ENCODE peak calls at places on chromosome 11, in eight cellular contexts. E is uterus, D is IMR-90, I is ovary, K is spleen, Q is esophagus squamous epithelium, U is gastrocnemius medialis, J is HCT116. Z is an unnamed sample.
A peak's percentile ranks its signal among the peaks of the same experiment; 100 is the strongest.

GRCh38 chr11:31882951-31883392 is 71.8 kb upstream of the PAX6 start:
- DNase-seq in E (no peak), D (no peak), I (no peak), K (no peak), Q (no peak), U (no peak), J (no peak), Z (no peak)

GRCh38 chr11:108112059-108112458 is 9.3 kb upstream of the ACAT1 start:
- DNase-seq in E (no peak), D (peak; percentile 86), I (no peak), K (no peak), Q (no peak), U (peak; percentile 60), J (no peak), Z (no peak)

GRCh38 chr11:117279711-117280376 is 11.3 kb upstream of the BACE1-AS start:
- DNase-seq in E (no peak), D (no peak), I (no peak), K (no peak), Q (no peak), U (no peak), J (no peak), Z (no peak)

GRCh38 chr11:92211576-92212167 is 12.9 kb upstream of the FAT3 start:
- DNase-seq in E (no peak), D (peak; percentile 33), I (peak; percentile 17), K (no peak), Q (no peak), U (no peak), J (no peak), Z (peak; percentile 22)

GRCh38 chr11:83035070-83035854 is 36.4 kb downstream of the RAB30 start:
- DNase-seq in E (no peak), D (no peak), I (no peak), K (no peak), Q (no peak), U (peak; percentile 73), J (no peak), Z (no peak)

GRCh38 chr11:34344410-34345011 is 13.3 kb downstream of the ABTB2 start:
- DNase-seq in E (no peak), D (no peak), I (no peak), K (no peak), Q (no peak), U (peak; percentile 30), J (peak; percentile 51), Z (no peak)

GRCh38 chr11:64924910-64925284 is 408 bp downstream of the PPP2R5B start:
- DNase-seq in E (no peak), D (no peak), I (no peak), K (no peak), Q (no peak), U (no peak), J (no peak), Z (no peak)

GRCh38 chr11:111631666-111632039 is 29.4 kb downstream of the SIK2 start:
- DNase-seq in E (no peak), D (peak; percentile 88), I (no peak), K (no peak), Q (no peak), U (no peak), J (no peak), Z (no peak)

GRCh38 chr11:94934362-94934761 is 39.0 kb downstream of the CWC15 start:
- DNase-seq in E (no peak), D (peak; percentile 65), I (no peak), K (no peak), Q (no peak), U (no peak), J (no peak), Z (no peak)

GRCh38 chr11:57639321-57640067 is 10.2 kb downstream of the YPEL4 start:
- DNase-seq in E (peak; percentile 29), D (peak; percentile 57), I (peak; percentile 45), K (no peak), Q (no peak), U (no peak), J (no peak), Z (no peak)

GRCh38 chr11:60316317-60316716 is 10.7 kb upstream of the MS4A6E start:
- DNase-seq in E (no peak), D (no peak), I (no peak), K (no peak), Q (no peak), U (no peak), J (no peak), Z (no peak)

GRCh38 chr11:76229690-76230240 is 23.5 kb upstream of the WNT11 start:
- DNase-seq in E (no peak), D (no peak), I (no peak), K (no peak), Q (no peak), U (no peak), J (no peak), Z (no peak)

DNA sequence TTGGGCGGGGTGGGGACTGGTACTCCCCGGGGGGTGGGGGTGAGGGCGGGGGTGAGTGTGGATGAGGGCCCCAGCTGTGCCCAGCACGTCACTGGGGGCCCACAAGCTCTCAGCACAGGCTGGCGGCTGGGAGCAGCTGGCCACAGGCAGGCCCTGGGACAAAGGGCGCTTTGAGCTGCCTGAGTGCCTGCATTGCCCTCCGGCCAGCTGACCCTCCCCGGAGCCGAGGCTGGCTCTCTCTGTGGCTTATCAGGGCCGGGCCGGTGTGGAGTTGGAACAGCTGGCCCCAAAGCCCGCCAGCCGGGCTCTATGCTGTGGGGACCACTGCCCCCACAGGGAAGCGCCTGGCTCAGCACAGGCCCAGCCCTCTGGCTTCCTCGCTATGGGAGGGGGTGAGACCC is 117.4 kb downstream of the KCNQ1 start:
- DNase-seq in E (no peak), D (no peak), I (no peak), K (peak; percentile 59), Q (no peak), U (no peak), J (no peak), Z (peak; percentile 56)
- H3K27ac ChIP-seq in E (no peak overlapping the region), D (no peak overlapping the region), I (no peak overlapping the region), K (no peak overlapping the region), Q (no peak overlapping the region), U (no peak overlapping the region), J (no peak overlapping the region), Z (no peak overlapping the region)

GRCh38 chr11:9074338-9075029 is 16.9 kb downstream of the SCUBE2 start:
- DNase-seq in E (no peak), D (no peak), I (no peak), K (no peak), Q (no peak), U (no peak), J (no peak), Z (no peak)
- TF ChIP-seq POLR2A in E (no peak), D (no peak), I (no peak), K (no peak), Q (no peak), U (no peak), J (no peak), Z (no peak)

DNA sequence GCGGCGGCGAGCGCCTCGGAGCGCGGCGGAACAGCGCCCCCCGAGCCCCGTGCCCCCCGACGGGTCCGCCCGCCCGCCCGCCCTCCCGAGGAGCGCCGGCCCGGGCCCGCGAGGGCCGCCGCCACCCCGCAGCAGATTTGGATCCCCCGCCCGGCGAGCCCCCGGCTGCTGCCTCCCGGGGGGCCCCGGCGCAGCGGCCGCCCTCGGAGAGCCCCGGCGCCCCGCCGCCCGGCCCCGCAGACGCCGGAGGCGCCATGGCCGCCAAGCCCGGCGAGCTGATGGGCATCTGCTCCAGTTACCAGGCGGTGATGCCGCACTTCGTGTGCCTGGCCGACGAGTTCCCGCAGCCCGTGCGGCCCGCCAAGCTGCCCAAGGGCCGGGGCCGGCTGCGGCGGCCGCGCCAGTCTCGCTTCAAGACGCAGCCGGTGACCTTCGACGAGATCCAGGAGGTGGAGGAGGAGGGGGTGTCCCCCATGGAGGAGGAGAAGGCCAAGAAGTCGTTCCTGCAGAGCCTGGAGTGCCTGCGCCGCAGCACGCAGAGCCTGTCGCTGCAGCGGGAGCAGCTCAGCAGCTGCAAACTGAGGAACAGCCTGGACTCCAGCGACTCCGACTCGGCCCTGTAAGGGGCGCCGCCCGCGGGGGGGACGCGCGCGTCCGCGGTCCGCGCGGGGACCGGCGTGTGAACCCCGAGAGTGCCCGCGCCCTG is 367 bp downstream of the C11orf96 start:
- DNase-seq in E (peak; percentile 59), D (peak; percentile 33), I (peak; percentile 75), K (no peak), Q (no peak), U (no peak), J (no peak), Z (no peak)
- H3K27ac ChIP-seq in E (peak overlapping the region; percentile 94), D (no peak overlapping the region), I (peak overlapping the region; percentile 86), K (peak overlapping the region; percentile 78), Q (peak overlapping the region; percentile 96), U (peak overlapping the region; percentile 83), J (no peak overlapping the region), Z (peak overlapping the region; percentile 50)

DNA sequence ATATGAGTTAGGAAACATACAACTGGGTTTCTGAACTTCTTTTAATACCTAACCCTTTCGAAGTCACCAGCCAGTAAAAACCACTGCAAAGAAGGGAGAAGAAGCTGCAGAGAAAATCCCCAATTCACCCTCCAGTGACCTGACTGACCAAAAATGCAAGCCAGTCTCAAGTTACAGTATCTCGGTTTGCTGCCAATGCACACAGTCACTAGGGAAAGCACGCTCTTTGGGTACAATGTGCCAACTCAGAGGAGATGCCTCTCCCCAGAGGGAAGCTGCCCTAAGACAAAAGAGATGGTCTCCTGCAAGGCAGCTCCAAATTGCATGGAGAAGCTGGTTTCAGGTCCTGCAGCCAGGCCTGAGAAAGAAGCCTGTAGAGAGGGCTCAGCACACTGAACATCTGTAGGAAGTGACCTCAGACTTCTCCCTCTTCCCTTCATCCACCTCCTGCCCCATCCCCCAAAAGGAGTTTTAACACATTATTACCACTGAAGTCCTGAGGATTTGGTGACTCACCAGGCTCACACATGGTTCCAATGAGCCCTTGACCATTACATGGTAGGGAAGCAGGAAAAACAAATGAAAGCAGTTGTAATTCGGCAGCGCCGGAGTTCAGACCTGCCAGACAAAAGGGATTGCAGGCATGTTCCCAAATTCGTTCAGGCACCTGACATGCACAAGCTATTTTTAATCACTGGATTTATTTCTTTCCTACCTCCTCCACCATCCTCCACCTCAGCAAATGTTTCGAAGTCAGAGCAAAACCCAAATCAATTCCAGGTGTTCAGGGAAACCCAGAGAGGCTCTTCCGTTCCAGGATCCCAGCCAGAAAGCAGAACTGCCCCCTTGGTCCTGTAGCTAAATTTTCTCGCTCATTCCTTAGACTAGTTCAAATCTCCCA is 90.1 kb downstream of the ETS1 start:
- DNase-seq in E (peak; percentile 83), D (peak; percentile 99), I (peak; percentile 43), K (no peak), Q (no peak), U (peak; percentile 44), J (peak; percentile 83), Z (peak; percentile 58)
- TF ChIP-seq POLR2A in E (no peak), D (peak; percentile 84), I (no peak), K (no peak), Q (no peak), U (no peak), J (no peak), Z (no peak)

GRCh38 chr11:67379061-67380058 is 6.0 kb upstream of the CLCF1 start:
- DNase-seq in E (peak; percentile 49), D (no peak), I (no peak), K (no peak), Q (no peak), U (no peak), J (no peak), Z (no peak)

GRCh38 chr11:67376873-67377808 is 3.7 kb upstream of the CLCF1 start:
- DNase-seq in E (peak; percentile 21), D (no peak), I (no peak), K (no peak), Q (no peak), U (no peak), J (no peak), Z (no peak)

GRCh38 chr11:67376421-67376820 is 3.0 kb upstream of the CLCF1 start:
- DNase-seq in E (no peak), D (no peak), I (no peak), K (no peak), Q (no peak), U (no peak), J (no peak), Z (no peak)

GRCh38 chr11:67376022-67376386 is 2.6 kb upstream of the CLCF1 start:
- DNase-seq in E (no peak), D (no peak), I (no peak), K (no peak), Q (no peak), U (no peak), J (no peak), Z (no peak)

GRCh38 chr11:67378544-67378943 is 5.1 kb upstream of the CLCF1 start:
- DNase-seq in E (no peak), D (no peak), I (no peak), K (no peak), Q (no peak), U (no peak), J (no peak), Z (no peak)
- H3K27ac ChIP-seq in E (no peak overlapping the region), D (no peak overlapping the region), I (no peak overlapping the region), K (no peak overlapping the region), Q (peak overlapping the region; percentile 67), U (no peak overlapping the region), J (peak overlapping the region; percentile 70), Z (no peak overlapping the region)